ENCODE peak calls at places on chromosomes 16 and 17, in eight cellular contexts. One of them, this sample, is unnamed.

GRCh38 chr16:31484491-31485171 is 1.7 kb downstream of the SLC5A2 start:
- DNase-seq in AG09319: no peak
- DNase-seq in GM06990: no peak
- DNase-seq in lung: peak; percentile 80
- DNase-seq in GM13977: no peak
- DNase-seq in OCI-LY7: no peak
- DNase-seq in mucosa of descending colon: peak; percentile 68
- DNase-seq in endothelial cell: no peak
- DNase-seq in this sample: peak; percentile 85

GRCh38 chr16:76854234-76854633 is 336.8 kb upstream of the MON1B start:
- DNase-seq in AG09319: no peak
- DNase-seq in GM06990: no peak
- DNase-seq in lung: no peak
- DNase-seq in GM13977: no peak
- DNase-seq in OCI-LY7: peak; percentile 38
- DNase-seq in mucosa of descending colon: no peak
- DNase-seq in endothelial cell: no peak
- DNase-seq in this sample: peak; percentile 17

GRCh38 chr17:42071810-42072209 is 21.4 kb upstream of the C17orf113 start:
- DNase-seq in AG09319: no peak
- DNase-seq in GM06990: no peak
- DNase-seq in lung: no peak
- DNase-seq in GM13977: no peak
- DNase-seq in OCI-LY7: peak; percentile 55
- DNase-seq in mucosa of descending colon: no peak
- DNase-seq in endothelial cell: no peak
- DNase-seq in this sample: no peak

GRCh38 chr17:5500247-5500803 is 14.0 kb downstream of the MIS12 start:
- DNase-seq in AG09319: no peak
- DNase-seq in GM06990: no peak
- DNase-seq in lung: no peak
- DNase-seq in GM13977: peak; percentile 52
- DNase-seq in OCI-LY7: no peak
- DNase-seq in mucosa of descending colon: no peak
- DNase-seq in endothelial cell: peak; percentile 13
- DNase-seq in this sample: no peak

GRCh38 chr17:62206550-62206949 is 141.5 kb upstream of the MED13 start:
- DNase-seq in AG09319: no peak
- DNase-seq in GM06990: no peak
- DNase-seq in lung: no peak
- DNase-seq in GM13977: no peak
- DNase-seq in OCI-LY7: no peak
- DNase-seq in mucosa of descending colon: no peak
- DNase-seq in endothelial cell: no peak
- DNase-seq in this sample: no peak

GRCh38 chr16:30066882-30067583 is 1.5 kb downstream of the ALDOA start:
- DNase-seq in AG09319: no peak
- DNase-seq in GM06990: no peak
- DNase-seq in lung: no peak
- DNase-seq in GM13977: no peak
- DNase-seq in OCI-LY7: no peak
- DNase-seq in mucosa of descending colon: peak; percentile 56
- DNase-seq in endothelial cell: no peak
- DNase-seq in this sample: no peak

GRCh38 chr17:51000835-51001638 is 119.6 kb downstream of the SPAG9 start:
- DNase-seq in AG09319: peak; percentile 52
- DNase-seq in GM06990: peak; percentile 26
- DNase-seq in lung: no peak
- DNase-seq in GM13977: peak; percentile 56
- DNase-seq in OCI-LY7: peak; percentile 80
- DNase-seq in mucosa of descending colon: peak; percentile 63
- DNase-seq in endothelial cell: peak; percentile 10
- DNase-seq in this sample: peak; percentile 41

GRCh38 chr17:27807567-27808470 is 7.5 kb upstream of the NOS2 start:
- DNase-seq in AG09319: no peak
- DNase-seq in GM06990: peak; percentile 75
- DNase-seq in lung: no peak
- DNase-seq in GM13977: peak; percentile 75
- DNase-seq in OCI-LY7: peak; percentile 11
- DNase-seq in mucosa of descending colon: peak; percentile 71
- DNase-seq in endothelial cell: no peak
- DNase-seq in this sample: peak; percentile 20

GRCh38 chr17:35596072-35596471 is 8.9 kb downstream of the AP2B1 start:
- DNase-seq in AG09319: no peak
- DNase-seq in GM06990: no peak
- DNase-seq in lung: no peak
- DNase-seq in GM13977: no peak
- DNase-seq in OCI-LY7: no peak
- DNase-seq in mucosa of descending colon: no peak
- DNase-seq in endothelial cell: no peak
- DNase-seq in this sample: no peak

GRCh38 chr17:35597604-35598003 is 10.5 kb downstream of the AP2B1 start:
- DNase-seq in AG09319: no peak
- DNase-seq in GM06990: no peak
- DNase-seq in lung: no peak
- DNase-seq in GM13977: no peak
- DNase-seq in OCI-LY7: no peak
- DNase-seq in mucosa of descending colon: no peak
- DNase-seq in endothelial cell: no peak
- DNase-seq in this sample: no peak

DNA sequence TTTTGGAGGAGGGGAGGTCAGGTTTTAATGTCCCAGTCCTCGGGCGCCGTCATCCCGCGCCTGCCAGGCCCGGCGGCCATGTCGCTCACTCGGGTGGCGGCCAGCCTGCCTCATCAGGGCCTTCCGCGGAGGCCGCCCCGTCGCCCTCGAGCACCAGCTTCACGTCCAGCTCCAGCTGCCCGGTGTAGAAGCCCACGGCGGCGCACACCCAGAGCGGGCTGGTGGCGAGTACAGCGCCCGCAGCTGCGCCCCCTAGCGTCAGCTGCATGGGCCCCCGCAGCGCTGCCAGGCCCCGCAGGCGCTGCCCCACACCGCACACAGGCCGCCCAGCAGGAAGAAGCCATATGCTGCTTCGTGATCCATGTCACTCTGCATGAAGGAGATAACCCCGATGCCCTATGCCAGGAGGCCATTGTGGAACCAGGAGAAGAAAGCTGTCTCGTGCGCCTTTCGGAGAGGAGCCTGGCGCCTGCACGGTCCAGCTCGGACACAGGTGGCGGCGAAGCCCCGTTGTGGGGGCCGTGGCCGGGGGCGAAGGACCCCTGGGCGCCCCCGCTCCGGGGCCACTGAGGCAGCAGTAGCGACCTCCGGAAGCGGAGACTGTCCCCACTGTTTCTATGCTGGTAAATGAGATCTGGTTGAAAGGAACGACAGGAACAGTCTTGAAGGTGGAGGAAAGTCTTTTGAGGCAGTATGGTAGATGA is 9.6 kb downstream of the AP2B1 start:
- DNase-seq in AG09319: no peak
- DNase-seq in GM06990: peak; percentile 11
- DNase-seq in lung: no peak
- DNase-seq in GM13977: no peak
- DNase-seq in OCI-LY7: no peak
- DNase-seq in mucosa of descending colon: no peak
- DNase-seq in endothelial cell: peak; percentile 69
- DNase-seq in this sample: no peak
- TF ChIP-seq CTCF in AG09319: no peak
- TF ChIP-seq CTCF in GM06990: no peak
- TF ChIP-seq CTCF in lung: no peak
- TF ChIP-seq CTCF in GM13977: no peak
- TF ChIP-seq CTCF in OCI-LY7: no peak
- TF ChIP-seq CTCF in mucosa of descending colon: no peak
- TF ChIP-seq CTCF in endothelial cell: peak; percentile 77
- TF ChIP-seq CTCF in this sample: no peak

GRCh38 chr17:15306406-15306970 is 34.9 kb downstream of the TEKT3 start:
- DNase-seq in AG09319: no peak
- DNase-seq in GM06990: no peak
- DNase-seq in lung: no peak
- DNase-seq in GM13977: no peak
- DNase-seq in OCI-LY7: no peak
- DNase-seq in mucosa of descending colon: no peak
- DNase-seq in endothelial cell: no peak
- DNase-seq in this sample: no peak
- TF ChIP-seq CTCF in AG09319: no peak
- TF ChIP-seq CTCF in GM06990: no peak
- TF ChIP-seq CTCF in lung: no peak
- TF ChIP-seq CTCF in GM13977: no peak
- TF ChIP-seq CTCF in OCI-LY7: no peak
- TF ChIP-seq CTCF in mucosa of descending colon: no peak
- TF ChIP-seq CTCF in endothelial cell: no peak
- TF ChIP-seq CTCF in this sample: no peak

GRCh38 chr17:43986225-43986981 is 18.0 kb upstream of the NAGS start:
- DNase-seq in AG09319: no peak
- DNase-seq in GM06990: no peak
- DNase-seq in lung: no peak
- DNase-seq in GM13977: no peak
- DNase-seq in OCI-LY7: no peak
- DNase-seq in mucosa of descending colon: no peak
- DNase-seq in endothelial cell: no peak
- DNase-seq in this sample: no peak

GRCh38 chr17:43982171-43982570 is 22.3 kb upstream of the NAGS start:
- DNase-seq in AG09319: no peak
- DNase-seq in GM06990: no peak
- DNase-seq in lung: no peak
- DNase-seq in GM13977: no peak
- DNase-seq in OCI-LY7: no peak
- DNase-seq in mucosa of descending colon: no peak
- DNase-seq in endothelial cell: no peak
- DNase-seq in this sample: no peak

GRCh38 chr17:43983515-43984411 is 20.7 kb upstream of the NAGS start:
- DNase-seq in AG09319: no peak
- DNase-seq in GM06990: no peak
- DNase-seq in lung: no peak
- DNase-seq in GM13977: no peak
- DNase-seq in OCI-LY7: no peak
- DNase-seq in mucosa of descending colon: peak; percentile 40
- DNase-seq in endothelial cell: peak; percentile 35
- DNase-seq in this sample: peak; percentile 42

GRCh38 chr17:43984521-43984920 is 19.9 kb upstream of the NAGS start:
- DNase-seq in AG09319: no peak
- DNase-seq in GM06990: no peak
- DNase-seq in lung: no peak
- DNase-seq in GM13977: no peak
- DNase-seq in OCI-LY7: no peak
- DNase-seq in mucosa of descending colon: no peak
- DNase-seq in endothelial cell: no peak
- DNase-seq in this sample: no peak

DNA sequence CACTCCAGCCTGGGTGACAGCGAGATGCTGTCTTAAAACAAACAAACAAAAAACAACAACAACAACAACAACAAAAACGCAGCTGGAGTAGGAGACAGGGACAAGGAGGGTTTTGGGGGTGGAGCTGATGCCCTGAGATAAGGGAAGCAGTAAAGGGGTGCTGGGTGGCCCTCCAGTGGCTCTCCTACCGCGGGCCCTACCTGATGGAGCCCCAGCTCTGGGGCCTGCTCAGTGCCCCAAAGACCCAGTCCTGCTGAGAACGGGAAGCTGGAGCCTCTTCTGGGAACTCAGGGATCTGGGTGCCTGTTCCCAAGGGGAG is 21.3 kb upstream of the NAGS start:
- DNase-seq in AG09319: no peak
- DNase-seq in GM06990: no peak
- DNase-seq in lung: no peak
- DNase-seq in GM13977: no peak
- DNase-seq in OCI-LY7: no peak
- DNase-seq in mucosa of descending colon: no peak
- DNase-seq in endothelial cell: no peak
- DNase-seq in this sample: no peak
- TF ChIP-seq CTCF in AG09319: no peak
- TF ChIP-seq CTCF in GM06990: no peak
- TF ChIP-seq CTCF in lung: no peak
- TF ChIP-seq CTCF in GM13977: no peak
- TF ChIP-seq CTCF in OCI-LY7: no peak
- TF ChIP-seq CTCF in mucosa of descending colon: no peak
- TF ChIP-seq CTCF in endothelial cell: no peak
- TF ChIP-seq CTCF in this sample: no peak

GRCh38 chr17:68512247-68512966 is at the start of gene PRKAR1A:
- DNase-seq in AG09319: peak; percentile 92
- DNase-seq in GM06990: peak; percentile 91
- DNase-seq in lung: peak; percentile 96
- DNase-seq in GM13977: peak; percentile 98
- DNase-seq in OCI-LY7: peak; percentile 98
- DNase-seq in mucosa of descending colon: peak; percentile 96
- DNase-seq in endothelial cell: peak; percentile 91
- DNase-seq in this sample: peak; percentile 90
- TF ChIP-seq CTCF in AG09319: no peak
- TF ChIP-seq CTCF in GM06990: no peak
- TF ChIP-seq CTCF in lung: no peak
- TF ChIP-seq CTCF in GM13977: no peak
- TF ChIP-seq CTCF in OCI-LY7: no peak
- TF ChIP-seq CTCF in mucosa of descending colon: no peak
- TF ChIP-seq CTCF in endothelial cell: no peak
- TF ChIP-seq CTCF in this sample: no peak

GRCh38 chr17:17985555-17985954 is 12.9 kb downstream of the DRC3 start:
- DNase-seq in AG09319: no peak
- DNase-seq in GM06990: no peak
- DNase-seq in lung: no peak
- DNase-seq in GM13977: no peak
- DNase-seq in OCI-LY7: peak; percentile 50
- DNase-seq in mucosa of descending colon: no peak
- DNase-seq in endothelial cell: no peak
- DNase-seq in this sample: no peak
- TF ChIP-seq CTCF in AG09319: no peak
- TF ChIP-seq CTCF in GM06990: peak; percentile 60
- TF ChIP-seq CTCF in lung: no peak
- TF ChIP-seq CTCF in GM13977: peak; percentile 54
- TF ChIP-seq CTCF in OCI-LY7: peak; percentile 72
- TF ChIP-seq CTCF in mucosa of descending colon: no peak
- TF ChIP-seq CTCF in endothelial cell: no peak
- TF ChIP-seq CTCF in this sample: no peak

DNA sequence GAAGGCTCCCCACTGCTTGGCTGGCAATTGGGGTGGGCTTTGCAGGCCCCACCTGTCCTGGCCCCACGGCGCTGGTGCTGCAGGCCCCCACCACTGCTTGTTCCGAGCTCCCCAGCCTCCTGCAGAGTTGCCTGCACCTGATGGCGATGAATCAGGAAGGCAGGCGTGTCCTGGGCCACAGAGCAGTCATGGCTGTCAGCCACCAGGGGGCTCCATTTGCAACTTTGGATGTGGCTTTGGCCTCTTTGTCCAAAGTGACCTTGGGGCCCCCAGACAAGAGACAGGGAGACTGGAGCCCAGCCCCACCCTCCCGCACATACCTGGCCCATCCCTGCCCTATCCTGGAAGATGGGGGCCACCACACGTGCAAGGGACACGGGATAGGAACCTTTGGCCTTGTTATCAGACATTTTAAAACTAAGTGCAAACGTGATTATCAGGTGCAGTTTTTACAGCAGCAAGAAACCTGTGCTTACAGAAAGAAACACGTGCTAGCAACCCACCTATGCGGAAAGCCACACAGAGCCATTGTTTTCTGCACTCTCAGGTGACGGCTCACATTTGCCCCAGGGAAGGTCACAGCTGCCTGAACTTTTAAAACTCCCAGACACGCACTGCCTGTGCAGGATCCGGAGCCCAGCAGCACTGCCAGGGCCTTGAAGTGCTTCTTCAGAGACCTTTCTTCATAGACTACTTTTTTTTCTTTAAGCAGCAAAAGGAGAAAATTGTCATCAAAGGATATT is at the start of gene DNASE1:
- DNase-seq in AG09319: no peak
- DNase-seq in GM06990: peak; percentile 50
- DNase-seq in lung: peak; percentile 53
- DNase-seq in GM13977: peak; percentile 84
- DNase-seq in OCI-LY7: peak; percentile 86
- DNase-seq in mucosa of descending colon: peak; percentile 82
- DNase-seq in endothelial cell: peak; percentile 75
- DNase-seq in this sample: peak; percentile 72
- TF ChIP-seq CTCF in AG09319: peak; percentile 60
- TF ChIP-seq CTCF in GM06990: peak; percentile 91
- TF ChIP-seq CTCF in lung: peak; percentile 20
- TF ChIP-seq CTCF in GM13977: peak; percentile 82
- TF ChIP-seq CTCF in OCI-LY7: peak; percentile 88
- TF ChIP-seq CTCF in mucosa of descending colon: peak; percentile 64
- TF ChIP-seq CTCF in endothelial cell: peak; percentile 88
- TF ChIP-seq CTCF in this sample: peak; percentile 82